ENCODE peak calls at places on chromosomes 2 and 18, in seven cellular contexts. A is neuronal stem cell, Y is mesendoderm, I is H9, H is mesenchymal stem cell, F is IMR-90, W is H1. L is an unnamed sample.

GRCh38 chr2:230874456-230874855 is 9.7 kb downstream of the ITM2C start:
- DNase-seq in A (no peak), Y (no peak), I (no peak), H (no peak), F (no peak), W (peak), L (no peak)

GRCh38 chr2:181357979-181358378 is 99.2 kb upstream of the ITGA4 start:
- DNase-seq in A (no peak), Y (no peak), I (no peak), H (no peak), F (no peak), W (no peak), L (no peak)

GRCh38 chr18:70998490-70998889 is 709.6 kb downstream of the SOCS6 start:
- DNase-seq in A (peak), Y (peak), I (no peak), H (no peak), F (no peak), W (no peak), L (no peak)

GRCh38 chr18:61502472-61502871 is 169.2 kb downstream of the CDH20 start:
- DNase-seq in A (peak), Y (peak), I (peak), H (peak), F (peak), W (peak), L (peak)

GRCh38 chr2:239407112-239407511 is 6.3 kb upstream of the HDAC4 start:
- DNase-seq in A (no peak), Y (no peak), I (no peak), H (no peak), F (no peak), W (peak), L (no peak)

GRCh38 chr2:127721978-127722355 is 20.7 kb downstream of the SFT2D3 start:
- DNase-seq in A (no peak), Y (no peak), I (no peak), H (peak), F (peak), W (no peak), L (no peak)

GRCh38 chr18:49768051-49768391 is 45.3 kb downstream of the ACAA2 start:
- DNase-seq in A (peak), Y (peak), I (peak), H (peak), F (peak), W (peak), L (peak)

GRCh38 chr2:169491378-169491777 is 12.1 kb downstream of the BBS5 start:
- DNase-seq in A (no peak), Y (no peak), I (no peak), H (no peak), F (no peak), W (no peak), L (no peak)

GRCh38 chr2:54013996-54014395 is 43.2 kb upstream of the PSME4 start:
- DNase-seq in A (no peak), Y (no peak), I (no peak), H (no peak), F (no peak), W (no peak), L (no peak)

GRCh38 chr2:21356076-21356856 is 232.5 kb downstream of the TDRD15 start:
- DNase-seq in A (no peak), Y (peak), I (no peak), H (no peak), F (no peak), W (no peak), L (no peak)

GRCh38 chr2:38771632-38772031 is 6.4 kb upstream of the GEMIN6 start:
- DNase-seq in A (no peak), Y (no peak), I (no peak), H (no peak), F (peak), W (no peak), L (no peak)

GRCh38 chr2:106561356-106561755 is 74.2 kb downstream of the CD8B2 start:
- DNase-seq in A (no peak), Y (no peak), I (no peak), H (no peak), F (no peak), W (no peak), L (no peak)

GRCh38 chr2:235707411-235708096 is 213.7 kb downstream of the AGAP1 start:
- DNase-seq in A (no peak), Y (no peak), I (no peak), H (no peak), F (no peak), W (no peak), L (no peak)

GRCh38 chr2:207993141-207993763 is 32.1 kb downstream of the PLEKHM3 start:
- DNase-seq in A (no peak), Y (no peak), I (no peak), H (no peak), F (peak), W (no peak), L (no peak)

GRCh38 chr2:100639588-100640195 is 76.9 kb downstream of the PDCL3 start:
- DNase-seq in A (no peak), Y (peak), I (peak), H (no peak), F (no peak), W (peak), L (no peak)

GRCh38 chr2:74226648-74227213 is 28.3 kb downstream of the MTHFD2 start:
- DNase-seq in A (no peak), Y (no peak), I (no peak), H (no peak), F (no peak), W (no peak), L (no peak)
- H2BK5ac ChIP-seq in A (no peak), Y (no peak), I (no peak), H (no peak), F (no peak), W (no peak), L (no peak)

GRCh38 chr2:61378281-61378680 is 92.6 kb downstream of the USP34 start:
- DNase-seq in A (no peak), Y (no peak), I (no peak), H (no peak), F (no peak), W (no peak), L (no peak)
- H2AK5ac ChIP-seq in A (no peak), Y (no peak), I (no peak), H (no peak), F (no peak), W (no peak), L (no peak)

GRCh38 chr2:88211005-88211808 is 41.1 kb downstream of the THNSL2 start:
- DNase-seq in A (no peak), Y (no peak), I (peak), H (no peak), F (no peak), W (no peak), L (no peak)
- H3K18ac ChIP-seq in A (no peak), Y (no peak), I (no peak), H (no peak), F (no peak), W (no peak), L (no peak)

GRCh38 chr2:55092439-55092838 is 42.2 kb upstream of the RTN4 start:
- DNase-seq in A (no peak), Y (no peak), I (no peak), H (no peak), F (no peak), W (no peak), L (no peak)

GRCh38 chr2:55088400-55088799 is 38.1 kb upstream of the RTN4 start:
- DNase-seq in A (no peak), Y (no peak), I (no peak), H (no peak), F (peak), W (no peak), L (no peak)

GRCh38 chr2:55093381-55093780 is 43.1 kb upstream of the RTN4 start:
- DNase-seq in A (no peak), Y (peak), I (no peak), H (peak), F (peak), W (no peak), L (no peak)

GRCh38 chr2:55089716-55090115 is 39.5 kb upstream of the RTN4 start:
- DNase-seq in A (no peak), Y (no peak), I (no peak), H (no peak), F (no peak), W (no peak), L (no peak)

DNA sequence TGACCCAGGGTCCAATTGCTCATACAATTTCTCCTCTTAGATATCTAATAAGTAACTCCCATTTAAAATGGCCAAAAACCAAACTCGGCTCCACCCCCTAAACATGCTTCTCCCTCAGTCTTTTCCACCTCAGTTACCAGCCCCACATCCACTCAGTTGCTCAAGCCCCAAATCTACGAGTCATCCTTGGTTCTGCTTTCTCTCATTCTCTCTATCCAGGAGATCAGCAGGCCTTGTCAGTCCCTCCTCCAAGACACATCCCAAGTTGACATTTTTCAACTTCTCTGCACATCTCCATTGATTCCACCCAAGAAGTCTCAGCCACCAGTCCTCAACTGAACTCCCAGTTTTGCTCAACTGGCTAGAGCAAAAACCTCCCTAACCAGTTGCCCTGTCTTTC is 40.5 kb upstream of the RTN4 start:
- DNase-seq in A (no peak), Y (no peak), I (no peak), H (peak), F (peak), W (no peak), L (no peak)
- H2BK5ac ChIP-seq in A (no peak), Y (no peak), I (no peak), H (no peak), F (peak), W (no peak), L (no peak)

DNA sequence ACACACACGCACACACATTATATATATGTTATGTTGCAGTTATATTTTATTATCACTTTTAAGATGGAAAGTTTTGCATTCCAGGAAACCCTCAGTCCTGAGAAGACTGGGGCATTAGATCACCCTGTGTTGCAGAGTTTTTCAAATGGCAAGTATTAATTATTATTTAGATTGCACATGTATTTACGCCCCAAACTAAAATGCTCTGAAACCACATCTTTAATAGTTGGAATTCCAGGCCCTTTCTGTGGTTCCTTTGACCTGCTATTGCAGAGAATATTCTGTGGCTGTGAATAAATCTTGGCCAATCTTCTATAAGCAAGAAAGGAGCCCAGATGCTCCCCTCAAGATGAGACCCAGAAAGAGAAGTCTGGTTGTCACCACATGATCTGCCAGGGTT is 427.0 kb upstream of the TNP1 start:
- DNase-seq in A (no peak), Y (no peak), I (no peak), H (peak), F (peak), W (no peak), L (no peak)
- H2AK5ac ChIP-seq in A (no peak), Y (no peak), I (no peak), H (peak), F (peak), W (no peak), L (no peak)

GRCh38 chr2:1774929-1775328 is 30.6 kb upstream of the PXDN start:
- DNase-seq in A (no peak), Y (no peak), I (no peak), H (no peak), F (no peak), W (no peak), L (no peak)

GRCh38 chr2:1777156-1777555 is 32.8 kb upstream of the PXDN start:
- DNase-seq in A (no peak), Y (no peak), I (no peak), H (no peak), F (no peak), W (no peak), L (no peak)

GRCh38 chr2:1778566-1778965 is 34.3 kb upstream of the PXDN start:
- DNase-seq in A (no peak), Y (no peak), I (no peak), H (no peak), F (no peak), W (no peak), L (peak)

GRCh38 chr2:1775511-1776035 is 31.3 kb upstream of the PXDN start:
- DNase-seq in A (no peak), Y (peak), I (no peak), H (no peak), F (no peak), W (no peak), L (peak)

GRCh38 chr2:1777792-1778191 is 33.5 kb upstream of the PXDN start:
- DNase-seq in A (no peak), Y (no peak), I (no peak), H (no peak), F (no peak), W (no peak), L (no peak)
- H3K18ac ChIP-seq in A (no peak), Y (no peak), I (no peak), H (no peak), F (no peak), W (no peak), L (no peak)

GRCh38 chr2:65658253-65658652 is 225.9 kb upstream of the SPRED2 start:
- DNase-seq in A (no peak), Y (no peak), I (no peak), H (no peak), F (no peak), W (no peak), L (no peak)

GRCh38 chr2:65661980-65662653 is 229.7 kb upstream of the SPRED2 start:
- DNase-seq in A (no peak), Y (peak), I (no peak), H (peak), F (peak), W (no peak), L (no peak)

GRCh38 chr2:65656152-65656718 is 223.8 kb upstream of the SPRED2 start:
- DNase-seq in A (no peak), Y (no peak), I (no peak), H (no peak), F (no peak), W (no peak), L (no peak)

GRCh38 chr2:65660340-65660739 is 227.9 kb upstream of the SPRED2 start:
- DNase-seq in A (no peak), Y (peak), I (no peak), H (peak), F (peak), W (no peak), L (peak)

GRCh38 chr2:65658871-65659270 is 226.5 kb upstream of the SPRED2 start:
- DNase-seq in A (no peak), Y (no peak), I (no peak), H (peak), F (peak), W (no peak), L (no peak)
- H2BK5ac ChIP-seq in A (no peak), Y (no peak), I (no peak), H (no peak), F (no peak), W (no peak), L (no peak)

GRCh38 chr2:137050949-137051348 is 285.6 kb downstream of the THSD7B start:
- DNase-seq in A (no peak), Y (peak), I (no peak), H (no peak), F (no peak), W (no peak), L (no peak)
- H2AK5ac ChIP-seq in A (no peak), Y (no peak), I (no peak), H (no peak), F (no peak), W (no peak), L (no peak)

GRCh38 chr2:78757191-78757590 is 268.3 kb upstream of the REG3G start:
- DNase-seq in A (no peak), Y (peak), I (no peak), H (no peak), F (no peak), W (no peak), L (no peak)
- H3K18ac ChIP-seq in A (no peak), Y (peak), I (no peak), H (no peak), F (no peak), W (no peak), L (no peak)

GRCh38 chr2:145066151-145066661 is 546.3 kb upstream of the ZEB2 start:
- DNase-seq in A (no peak), Y (no peak), I (no peak), H (peak), F (peak), W (no peak), L (no peak)
- H2BK5ac ChIP-seq in A (no peak), Y (no peak), I (no peak), H (no peak), F (no peak), W (no peak), L (no peak)